ENCODE peak calls at places on chromosome 10, in nine cellular contexts. One of them, this sample, is unnamed.

GRCh38 chr10:80177781-80178636 is 27.3 kb downstream of the ANXA11 start:
- DNase-seq in PC-3: no peak
- DNase-seq in activated CD4-positive, CD25-positive, alpha-beta regulatory T cell: no peak
- DNase-seq in RCC 7860: no peak
- DNase-seq in AG04450: no peak
- DNase-seq in MCF 10A: peak; percentile 76
- DNase-seq in EL: peak; percentile 80
- DNase-seq in left ventricle myocardium inferior: no peak
- DNase-seq in activated T-cell treated with anti-CD3 and anti-CD28 coated beads, Interleukin-2, amount 50 U/mL, for 4 hours: no peak
- DNase-seq in this sample: no peak

GRCh38 chr10:93030409-93030808 is 30.2 kb upstream of the CYP26C1 start:
- DNase-seq in PC-3: peak; percentile 58
- DNase-seq in activated CD4-positive, CD25-positive, alpha-beta regulatory T cell: no peak
- DNase-seq in RCC 7860: peak; percentile 50
- DNase-seq in AG04450: peak; percentile 42
- DNase-seq in MCF 10A: peak; percentile 49
- DNase-seq in EL: peak; percentile 71
- DNase-seq in left ventricle myocardium inferior: no peak
- DNase-seq in activated T-cell treated with anti-CD3 and anti-CD28 coated beads, Interleukin-2, amount 50 U/mL, for 4 hours: no peak
- DNase-seq in this sample: no peak

GRCh38 chr10:131131726-131132561 is 179.6 kb downstream of the TCERG1L start:
- DNase-seq in PC-3: no peak
- DNase-seq in activated CD4-positive, CD25-positive, alpha-beta regulatory T cell: no peak
- DNase-seq in RCC 7860: no peak
- DNase-seq in AG04450: no peak
- DNase-seq in MCF 10A: no peak
- DNase-seq in EL: no peak
- DNase-seq in left ventricle myocardium inferior: peak; percentile 36
- DNase-seq in activated T-cell treated with anti-CD3 and anti-CD28 coated beads, Interleukin-2, amount 50 U/mL, for 4 hours: no peak
- DNase-seq in this sample: no peak

GRCh38 chr10:85319150-85319549 is 990.8 kb downstream of the CCSER2 start:
- DNase-seq in PC-3: no peak
- DNase-seq in activated CD4-positive, CD25-positive, alpha-beta regulatory T cell: no peak
- DNase-seq in RCC 7860: no peak
- DNase-seq in AG04450: no peak
- DNase-seq in MCF 10A: peak; percentile 74
- DNase-seq in EL: no peak
- DNase-seq in left ventricle myocardium inferior: no peak
- DNase-seq in activated T-cell treated with anti-CD3 and anti-CD28 coated beads, Interleukin-2, amount 50 U/mL, for 4 hours: no peak
- DNase-seq in this sample: no peak

GRCh38 chr10:35462491-35462934 is 126.2 kb downstream of the CCNY start:
- DNase-seq in PC-3: no peak
- DNase-seq in activated CD4-positive, CD25-positive, alpha-beta regulatory T cell: no peak
- DNase-seq in RCC 7860: no peak
- DNase-seq in AG04450: no peak
- DNase-seq in MCF 10A: no peak
- DNase-seq in EL: no peak
- DNase-seq in left ventricle myocardium inferior: no peak
- DNase-seq in activated T-cell treated with anti-CD3 and anti-CD28 coated beads, Interleukin-2, amount 50 U/mL, for 4 hours: no peak
- DNase-seq in this sample: no peak

GRCh38 chr10:112311481-112311880 is 28.3 kb downstream of the TECTB start:
- DNase-seq in PC-3: no peak
- DNase-seq in activated CD4-positive, CD25-positive, alpha-beta regulatory T cell: no peak
- DNase-seq in RCC 7860: no peak
- DNase-seq in AG04450: no peak
- DNase-seq in MCF 10A: no peak
- DNase-seq in EL: no peak
- DNase-seq in left ventricle myocardium inferior: no peak
- DNase-seq in activated T-cell treated with anti-CD3 and anti-CD28 coated beads, Interleukin-2, amount 50 U/mL, for 4 hours: no peak
- DNase-seq in this sample: no peak

GRCh38 chr10:5818894-5819293 is 5.7 kb upstream of the GDI2 start:
- DNase-seq in PC-3: no peak
- DNase-seq in activated CD4-positive, CD25-positive, alpha-beta regulatory T cell: no peak
- DNase-seq in RCC 7860: no peak
- DNase-seq in AG04450: no peak
- DNase-seq in MCF 10A: no peak
- DNase-seq in EL: no peak
- DNase-seq in left ventricle myocardium inferior: no peak
- DNase-seq in activated T-cell treated with anti-CD3 and anti-CD28 coated beads, Interleukin-2, amount 50 U/mL, for 4 hours: no peak
- DNase-seq in this sample: peak; percentile 64

GRCh38 chr10:64089648-64090047 is 568.4 kb downstream of the REEP3 start:
- DNase-seq in PC-3: no peak
- DNase-seq in activated CD4-positive, CD25-positive, alpha-beta regulatory T cell: no peak
- DNase-seq in RCC 7860: no peak
- DNase-seq in AG04450: no peak
- DNase-seq in MCF 10A: no peak
- DNase-seq in EL: no peak
- DNase-seq in left ventricle myocardium inferior: no peak
- DNase-seq in activated T-cell treated with anti-CD3 and anti-CD28 coated beads, Interleukin-2, amount 50 U/mL, for 4 hours: no peak
- DNase-seq in this sample: no peak

GRCh38 chr10:77513783-77514331 is 123.8 kb downstream of the KCNMA1 start:
- DNase-seq in PC-3: peak; percentile 100
- DNase-seq in activated CD4-positive, CD25-positive, alpha-beta regulatory T cell: no peak
- DNase-seq in RCC 7860: peak; percentile 96
- DNase-seq in AG04450: peak; percentile 58
- DNase-seq in MCF 10A: peak; percentile 79
- DNase-seq in EL: peak; percentile 92
- DNase-seq in left ventricle myocardium inferior: no peak
- DNase-seq in activated T-cell treated with anti-CD3 and anti-CD28 coated beads, Interleukin-2, amount 50 U/mL, for 4 hours: no peak
- DNase-seq in this sample: peak; percentile 94

GRCh38 chr10:36946598-36946997 is 178.8 kb upstream of the ANKRD30A start:
- DNase-seq in PC-3: peak; percentile 58
- DNase-seq in activated CD4-positive, CD25-positive, alpha-beta regulatory T cell: no peak
- DNase-seq in RCC 7860: no peak
- DNase-seq in AG04450: no peak
- DNase-seq in MCF 10A: no peak
- DNase-seq in EL: no peak
- DNase-seq in left ventricle myocardium inferior: no peak
- DNase-seq in activated T-cell treated with anti-CD3 and anti-CD28 coated beads, Interleukin-2, amount 50 U/mL, for 4 hours: no peak
- DNase-seq in this sample: no peak

GRCh38 chr10:11685787-11686218 is 56.4 kb upstream of the ECHDC3 start:
- DNase-seq in PC-3: peak; percentile 43
- DNase-seq in activated CD4-positive, CD25-positive, alpha-beta regulatory T cell: peak; percentile 5
- DNase-seq in RCC 7860: no peak
- DNase-seq in AG04450: no peak
- DNase-seq in MCF 10A: peak; percentile 58
- DNase-seq in EL: peak; percentile 33
- DNase-seq in left ventricle myocardium inferior: peak; percentile 53
- DNase-seq in activated T-cell treated with anti-CD3 and anti-CD28 coated beads, Interleukin-2, amount 50 U/mL, for 4 hours: peak; percentile 30
- DNase-seq in this sample: no peak

GRCh38 chr10:3631709-3632330 is 153.2 kb downstream of the KLF6 start:
- DNase-seq in PC-3: peak; percentile 56
- DNase-seq in activated CD4-positive, CD25-positive, alpha-beta regulatory T cell: no peak
- DNase-seq in RCC 7860: peak; percentile 38
- DNase-seq in AG04450: no peak
- DNase-seq in MCF 10A: no peak
- DNase-seq in EL: peak; percentile 28
- DNase-seq in left ventricle myocardium inferior: no peak
- DNase-seq in activated T-cell treated with anti-CD3 and anti-CD28 coated beads, Interleukin-2, amount 50 U/mL, for 4 hours: no peak
- DNase-seq in this sample: no peak

GRCh38 chr10:33154590-33154989 is 179.9 kb downstream of the NRP1 start:
- DNase-seq in PC-3: no peak
- DNase-seq in activated CD4-positive, CD25-positive, alpha-beta regulatory T cell: no peak
- DNase-seq in RCC 7860: no peak
- DNase-seq in AG04450: no peak
- DNase-seq in MCF 10A: no peak
- DNase-seq in EL: no peak
- DNase-seq in left ventricle myocardium inferior: no peak
- DNase-seq in activated T-cell treated with anti-CD3 and anti-CD28 coated beads, Interleukin-2, amount 50 U/mL, for 4 hours: no peak
- DNase-seq in this sample: no peak

GRCh38 chr10:13712799-13713581 is 126.2 kb downstream of the PRPF18 start:
- DNase-seq in PC-3: peak; percentile 65
- DNase-seq in activated CD4-positive, CD25-positive, alpha-beta regulatory T cell: no peak
- DNase-seq in RCC 7860: peak; percentile 94
- DNase-seq in AG04450: peak; percentile 93
- DNase-seq in MCF 10A: peak; percentile 90
- DNase-seq in EL: peak; percentile 99
- DNase-seq in left ventricle myocardium inferior: peak; percentile 84
- DNase-seq in activated T-cell treated with anti-CD3 and anti-CD28 coated beads, Interleukin-2, amount 50 U/mL, for 4 hours: peak; percentile 18
- DNase-seq in this sample: peak; percentile 91

GRCh38 chr10:19592276-19592675 is 224.0 kb upstream of the PLXDC2 start:
- DNase-seq in PC-3: peak; percentile 81
- DNase-seq in activated CD4-positive, CD25-positive, alpha-beta regulatory T cell: no peak
- DNase-seq in RCC 7860: peak; percentile 60
- DNase-seq in AG04450: peak; percentile 13
- DNase-seq in MCF 10A: peak; percentile 94
- DNase-seq in EL: peak; percentile 5
- DNase-seq in left ventricle myocardium inferior: no peak
- DNase-seq in activated T-cell treated with anti-CD3 and anti-CD28 coated beads, Interleukin-2, amount 50 U/mL, for 4 hours: no peak
- DNase-seq in this sample: no peak

GRCh38 chr10:97607076-97607635 is 17.6 kb downstream of the C10orf62 start:
- DNase-seq in PC-3: no peak
- DNase-seq in activated CD4-positive, CD25-positive, alpha-beta regulatory T cell: no peak
- DNase-seq in RCC 7860: no peak
- DNase-seq in AG04450: no peak
- DNase-seq in MCF 10A: no peak
- DNase-seq in EL: no peak
- DNase-seq in left ventricle myocardium inferior: no peak
- DNase-seq in activated T-cell treated with anti-CD3 and anti-CD28 coated beads, Interleukin-2, amount 50 U/mL, for 4 hours: no peak
- DNase-seq in this sample: no peak

GRCh38 chr10:89207801-89208551 is 859 bp upstream of the CH25H start:
- DNase-seq in PC-3: no peak
- DNase-seq in activated CD4-positive, CD25-positive, alpha-beta regulatory T cell: no peak
- DNase-seq in RCC 7860: no peak
- DNase-seq in AG04450: no peak
- DNase-seq in MCF 10A: no peak
- DNase-seq in EL: peak; percentile 50
- DNase-seq in left ventricle myocardium inferior: peak; percentile 62
- DNase-seq in activated T-cell treated with anti-CD3 and anti-CD28 coated beads, Interleukin-2, amount 50 U/mL, for 4 hours: no peak
- DNase-seq in this sample: peak; percentile 85

This sample was measured in aorta.